ENCODE peak calls at places on chromosomes 7 and 10, in nine cellular contexts. One of them, this sample, is unnamed.

GRCh38 chr10:123514996-123515395 is 151.2 kb upstream of the GPR26 start:
- DNase-seq in fibroblast of mammary gland: no peak
- DNase-seq in GM12864: no peak
- DNase-seq in foreskin fibroblast: no peak
- DNase-seq in HFF-Myc: no peak
- DNase-seq in activated B cell treated with CpG ODN at 0.5 μM for 24 hours: no peak
- DNase-seq in GM10248: no peak
- DNase-seq in mesothelial cell of epicardium: no peak
- DNase-seq in Panc1: no peak
- DNase-seq in this sample: no peak

GRCh38 chr10:90857635-90858488 is at the start of gene HTR7:
- DNase-seq in fibroblast of mammary gland: peak
- DNase-seq in GM12864: no peak
- DNase-seq in foreskin fibroblast: peak
- DNase-seq in HFF-Myc: no peak
- DNase-seq in activated B cell treated with CpG ODN at 0.5 μM for 24 hours: peak
- DNase-seq in GM10248: peak
- DNase-seq in mesothelial cell of epicardium: peak
- DNase-seq in Panc1: no peak
- DNase-seq in this sample: no peak

GRCh38 chr10:4053940-4054339 is 268.9 kb upstream of the KLF6 start:
- DNase-seq in fibroblast of mammary gland: no peak
- DNase-seq in GM12864: no peak
- DNase-seq in foreskin fibroblast: no peak
- DNase-seq in HFF-Myc: no peak
- DNase-seq in activated B cell treated with CpG ODN at 0.5 μM for 24 hours: no peak
- DNase-seq in GM10248: no peak
- DNase-seq in mesothelial cell of epicardium: no peak
- DNase-seq in Panc1: no peak
- DNase-seq in this sample: no peak

GRCh38 chr10:87657370-87657769 is 2.3 kb upstream of the PAPSS2 start:
- DNase-seq in fibroblast of mammary gland: peak
- DNase-seq in GM12864: no peak
- DNase-seq in foreskin fibroblast: peak
- DNase-seq in HFF-Myc: no peak
- DNase-seq in activated B cell treated with CpG ODN at 0.5 μM for 24 hours: no peak
- DNase-seq in GM10248: no peak
- DNase-seq in mesothelial cell of epicardium: no peak
- DNase-seq in Panc1: no peak
- DNase-seq in this sample: no peak

GRCh38 chr10:91766676-91767075 is 31.6 kb upstream of the TNKS2 start:
- DNase-seq in fibroblast of mammary gland: no peak
- DNase-seq in GM12864: no peak
- DNase-seq in foreskin fibroblast: no peak
- DNase-seq in HFF-Myc: no peak
- DNase-seq in activated B cell treated with CpG ODN at 0.5 μM for 24 hours: no peak
- DNase-seq in GM10248: no peak
- DNase-seq in mesothelial cell of epicardium: no peak
- DNase-seq in Panc1: no peak
- DNase-seq in this sample: no peak

GRCh38 chr10:52257692-52258075 is 56.4 kb upstream of the DKK1 start:
- DNase-seq in fibroblast of mammary gland: no peak
- DNase-seq in GM12864: no peak
- DNase-seq in foreskin fibroblast: no peak
- DNase-seq in HFF-Myc: no peak
- DNase-seq in activated B cell treated with CpG ODN at 0.5 μM for 24 hours: no peak
- DNase-seq in GM10248: no peak
- DNase-seq in mesothelial cell of epicardium: no peak
- DNase-seq in Panc1: no peak
- DNase-seq in this sample: no peak

GRCh38 chr10:5260828-5261227 is 64.2 kb downstream of the AKR1C4 start:
- DNase-seq in fibroblast of mammary gland: no peak
- DNase-seq in GM12864: no peak
- DNase-seq in foreskin fibroblast: no peak
- DNase-seq in HFF-Myc: no peak
- DNase-seq in activated B cell treated with CpG ODN at 0.5 μM for 24 hours: no peak
- DNase-seq in GM10248: no peak
- DNase-seq in mesothelial cell of epicardium: no peak
- DNase-seq in Panc1: no peak
- DNase-seq in this sample: no peak

GRCh38 chr7:7183061-7183832 is 903 bp downstream of the C1GALT1 start:
- DNase-seq in fibroblast of mammary gland: peak
- DNase-seq in GM12864: no peak
- DNase-seq in foreskin fibroblast: peak
- DNase-seq in HFF-Myc: no peak
- DNase-seq in activated B cell treated with CpG ODN at 0.5 μM for 24 hours: peak
- DNase-seq in GM10248: peak
- DNase-seq in mesothelial cell of epicardium: peak
- DNase-seq in Panc1: no peak
- DNase-seq in this sample: no peak

GRCh38 chr7:155377071-155377836 is 79.6 kb downstream of the INSIG1 start:
- DNase-seq in fibroblast of mammary gland: no peak
- DNase-seq in GM12864: no peak
- DNase-seq in foreskin fibroblast: no peak
- DNase-seq in HFF-Myc: no peak
- DNase-seq in activated B cell treated with CpG ODN at 0.5 μM for 24 hours: no peak
- DNase-seq in GM10248: no peak
- DNase-seq in mesothelial cell of epicardium: no peak
- DNase-seq in Panc1: no peak
- DNase-seq in this sample: no peak

GRCh38 chr7:151999337-152000090 is 26.0 kb upstream of the GALNT11 start:
- DNase-seq in fibroblast of mammary gland: peak
- DNase-seq in GM12864: no peak
- DNase-seq in foreskin fibroblast: no peak
- DNase-seq in HFF-Myc: no peak
- DNase-seq in activated B cell treated with CpG ODN at 0.5 μM for 24 hours: no peak
- DNase-seq in GM10248: no peak
- DNase-seq in mesothelial cell of epicardium: no peak
- DNase-seq in Panc1: no peak
- DNase-seq in this sample: no peak

GRCh38 chr10:116809528-116810500 is 39.5 kb upstream of the ENO4 start:
- DNase-seq in fibroblast of mammary gland: peak
- DNase-seq in GM12864: no peak
- DNase-seq in foreskin fibroblast: no peak
- DNase-seq in HFF-Myc: no peak
- DNase-seq in activated B cell treated with CpG ODN at 0.5 μM for 24 hours: no peak
- DNase-seq in GM10248: no peak
- DNase-seq in mesothelial cell of epicardium: no peak
- DNase-seq in Panc1: no peak
- DNase-seq in this sample: no peak

GRCh38 chr10:124636271-124636993 is 107.7 kb downstream of the FAM53B start:
- DNase-seq in fibroblast of mammary gland: no peak
- DNase-seq in GM12864: no peak
- DNase-seq in foreskin fibroblast: no peak
- DNase-seq in HFF-Myc: no peak
- DNase-seq in activated B cell treated with CpG ODN at 0.5 μM for 24 hours: no peak
- DNase-seq in GM10248: no peak
- DNase-seq in mesothelial cell of epicardium: no peak
- DNase-seq in Panc1: no peak
- DNase-seq in this sample: no peak

GRCh38 chr10:19788075-19788686 is 28.1 kb upstream of the PLXDC2 start:
- DNase-seq in fibroblast of mammary gland: peak
- DNase-seq in GM12864: peak
- DNase-seq in foreskin fibroblast: peak
- DNase-seq in HFF-Myc: peak
- DNase-seq in activated B cell treated with CpG ODN at 0.5 μM for 24 hours: no peak
- DNase-seq in GM10248: peak
- DNase-seq in mesothelial cell of epicardium: no peak
- DNase-seq in Panc1: peak
- DNase-seq in this sample: peak

GRCh38 chr7:23598321-23598720 is 1.1 kb downstream of the CCDC126 start:
- DNase-seq in fibroblast of mammary gland: no peak
- DNase-seq in GM12864: no peak
- DNase-seq in foreskin fibroblast: peak
- DNase-seq in HFF-Myc: no peak
- DNase-seq in activated B cell treated with CpG ODN at 0.5 μM for 24 hours: no peak
- DNase-seq in GM10248: no peak
- DNase-seq in mesothelial cell of epicardium: no peak
- DNase-seq in Panc1: no peak
- DNase-seq in this sample: no peak

GRCh38 chr10:72315054-72315453 is 39.7 kb downstream of the DNAJB12 start:
- DNase-seq in fibroblast of mammary gland: no peak
- DNase-seq in GM12864: no peak
- DNase-seq in foreskin fibroblast: no peak
- DNase-seq in HFF-Myc: no peak
- DNase-seq in activated B cell treated with CpG ODN at 0.5 μM for 24 hours: no peak
- DNase-seq in GM10248: no peak
- DNase-seq in mesothelial cell of epicardium: no peak
- DNase-seq in Panc1: no peak
- DNase-seq in this sample: no peak

GRCh38 chr7:132066776-132067175 is 509.5 kb downstream of the PLXNA4 start:
- DNase-seq in fibroblast of mammary gland: peak
- DNase-seq in GM12864: no peak
- DNase-seq in foreskin fibroblast: peak
- DNase-seq in HFF-Myc: no peak
- DNase-seq in activated B cell treated with CpG ODN at 0.5 μM for 24 hours: no peak
- DNase-seq in GM10248: no peak
- DNase-seq in mesothelial cell of epicardium: peak
- DNase-seq in Panc1: no peak
- DNase-seq in this sample: peak

DNA sequence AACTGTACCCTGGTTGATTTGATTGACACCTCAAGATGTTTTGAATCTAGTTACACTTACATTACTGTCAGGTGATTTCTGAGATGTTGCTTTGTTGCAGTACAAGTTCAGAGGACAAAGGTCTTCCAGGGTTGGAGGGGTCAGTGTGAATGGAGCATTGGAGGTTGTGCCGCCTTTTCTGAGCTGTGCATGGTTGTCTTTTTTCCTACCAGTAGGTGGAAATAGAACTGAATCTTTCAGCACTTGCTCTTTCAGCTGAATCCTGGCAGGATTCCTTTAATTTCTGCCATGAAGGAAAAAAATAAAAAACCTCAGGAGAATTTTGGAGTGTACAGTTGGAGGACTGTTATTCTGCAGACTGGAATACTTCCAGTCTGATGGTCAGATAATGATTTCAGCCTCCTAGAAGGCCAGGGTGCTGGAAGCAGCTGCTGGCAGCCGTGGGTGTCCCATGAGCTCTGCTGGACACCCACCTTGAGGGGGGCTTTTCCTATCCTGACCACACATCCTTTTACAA is 82.7 kb downstream of the PLCE1 start:
- DNase-seq in fibroblast of mammary gland: peak
- DNase-seq in GM12864: no peak
- DNase-seq in foreskin fibroblast: peak
- DNase-seq in HFF-Myc: no peak
- DNase-seq in activated B cell treated with CpG ODN at 0.5 μM for 24 hours: no peak
- DNase-seq in GM10248: no peak
- DNase-seq in mesothelial cell of epicardium: no peak
- DNase-seq in Panc1: no peak
- DNase-seq in this sample: peak
- TF ChIP-seq CTCF in fibroblast of mammary gland: peak
- TF ChIP-seq CTCF in GM12864: no peak
- TF ChIP-seq CTCF in foreskin fibroblast: peak
- TF ChIP-seq CTCF in HFF-Myc: peak
- TF ChIP-seq CTCF in activated B cell treated with CpG ODN at 0.5 μM for 24 hours: no peak
- TF ChIP-seq CTCF in GM10248: no peak
- TF ChIP-seq CTCF in mesothelial cell of epicardium: peak
- TF ChIP-seq CTCF in Panc1: peak
- TF ChIP-seq CTCF in this sample: peak

GRCh38 chr10:93493162-93493561 is 3.2 kb upstream of the CEP55 start:
- DNase-seq in fibroblast of mammary gland: no peak
- DNase-seq in GM12864: no peak
- DNase-seq in foreskin fibroblast: no peak
- DNase-seq in HFF-Myc: no peak
- DNase-seq in activated B cell treated with CpG ODN at 0.5 μM for 24 hours: no peak
- DNase-seq in GM10248: no peak
- DNase-seq in mesothelial cell of epicardium: no peak
- DNase-seq in Panc1: no peak
- DNase-seq in this sample: no peak
- TF ChIP-seq CTCF in fibroblast of mammary gland: no peak
- TF ChIP-seq CTCF in GM12864: no peak
- TF ChIP-seq CTCF in foreskin fibroblast: no peak
- TF ChIP-seq CTCF in HFF-Myc: no peak
- TF ChIP-seq CTCF in activated B cell treated with CpG ODN at 0.5 μM for 24 hours: no peak
- TF ChIP-seq CTCF in GM10248: no peak
- TF ChIP-seq CTCF in mesothelial cell of epicardium: no peak
- TF ChIP-seq CTCF in Panc1: no peak
- TF ChIP-seq CTCF in this sample: no peak

GRCh38 chr7:55254596-55255500 is 110.3 kb upstream of the LANCL2 start:
- DNase-seq in fibroblast of mammary gland: peak
- DNase-seq in GM12864: no peak
- DNase-seq in foreskin fibroblast: peak
- DNase-seq in HFF-Myc: no peak
- DNase-seq in activated B cell treated with CpG ODN at 0.5 μM for 24 hours: peak
- DNase-seq in GM10248: peak
- DNase-seq in mesothelial cell of epicardium: peak
- DNase-seq in Panc1: peak
- DNase-seq in this sample: peak
- TF ChIP-seq CTCF in fibroblast of mammary gland: no peak
- TF ChIP-seq CTCF in GM12864: peak
- TF ChIP-seq CTCF in foreskin fibroblast: peak
- TF ChIP-seq CTCF in HFF-Myc: peak
- TF ChIP-seq CTCF in activated B cell treated with CpG ODN at 0.5 μM for 24 hours: no peak
- TF ChIP-seq CTCF in GM10248: peak
- TF ChIP-seq CTCF in mesothelial cell of epicardium: peak
- TF ChIP-seq CTCF in Panc1: peak
- TF ChIP-seq CTCF in this sample: peak

GRCh38 chr10:29925771-29926345 is 133.5 kb downstream of the JCAD start:
- DNase-seq in fibroblast of mammary gland: no peak
- DNase-seq in GM12864: no peak
- DNase-seq in foreskin fibroblast: no peak
- DNase-seq in HFF-Myc: no peak
- DNase-seq in activated B cell treated with CpG ODN at 0.5 μM for 24 hours: no peak
- DNase-seq in GM10248: no peak
- DNase-seq in mesothelial cell of epicardium: no peak
- DNase-seq in Panc1: no peak
- DNase-seq in this sample: no peak

GRCh38 chr10:29923416-29923970 is 135.9 kb downstream of the JCAD start:
- DNase-seq in fibroblast of mammary gland: no peak
- DNase-seq in GM12864: no peak
- DNase-seq in foreskin fibroblast: no peak
- DNase-seq in HFF-Myc: no peak
- DNase-seq in activated B cell treated with CpG ODN at 0.5 μM for 24 hours: no peak
- DNase-seq in GM10248: no peak
- DNase-seq in mesothelial cell of epicardium: no peak
- DNase-seq in Panc1: no peak
- DNase-seq in this sample: no peak

GRCh38 chr10:29924436-29924835 is 134.9 kb downstream of the JCAD start:
- DNase-seq in fibroblast of mammary gland: no peak
- DNase-seq in GM12864: no peak
- DNase-seq in foreskin fibroblast: no peak
- DNase-seq in HFF-Myc: no peak
- DNase-seq in activated B cell treated with CpG ODN at 0.5 μM for 24 hours: no peak
- DNase-seq in GM10248: no peak
- DNase-seq in mesothelial cell of epicardium: no peak
- DNase-seq in Panc1: no peak
- DNase-seq in this sample: no peak

GRCh38 chr10:29929006-29929405 is 130.4 kb downstream of the JCAD start:
- DNase-seq in fibroblast of mammary gland: no peak
- DNase-seq in GM12864: no peak
- DNase-seq in foreskin fibroblast: no peak
- DNase-seq in HFF-Myc: no peak
- DNase-seq in activated B cell treated with CpG ODN at 0.5 μM for 24 hours: no peak
- DNase-seq in GM10248: no peak
- DNase-seq in mesothelial cell of epicardium: no peak
- DNase-seq in Panc1: no peak
- DNase-seq in this sample: no peak

DNA sequence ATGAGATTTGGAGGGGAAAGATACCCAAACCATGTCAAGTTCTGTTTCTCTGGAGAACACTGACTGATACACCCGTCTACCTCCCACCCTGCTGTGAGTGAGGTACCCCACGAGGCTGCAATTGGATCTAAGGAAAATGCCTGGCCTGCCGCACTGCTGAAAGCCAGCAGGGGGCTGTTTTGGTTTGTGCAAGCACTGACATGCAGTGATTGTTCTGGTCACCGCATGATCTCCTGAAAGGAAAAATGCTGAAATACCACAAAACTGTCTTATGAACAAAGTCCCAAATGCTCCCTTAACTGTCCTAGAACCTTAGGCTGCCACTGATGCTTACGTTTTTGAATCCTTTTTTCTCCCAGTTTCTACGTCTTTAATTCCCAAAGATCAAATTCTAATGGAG is 132.7 kb downstream of the JCAD start:
- DNase-seq in fibroblast of mammary gland: peak
- DNase-seq in GM12864: no peak
- DNase-seq in foreskin fibroblast: peak
- DNase-seq in HFF-Myc: peak
- DNase-seq in activated B cell treated with CpG ODN at 0.5 μM for 24 hours: no peak
- DNase-seq in GM10248: no peak
- DNase-seq in mesothelial cell of epicardium: no peak
- DNase-seq in Panc1: no peak
- DNase-seq in this sample: peak
- TF ChIP-seq CTCF in fibroblast of mammary gland: peak
- TF ChIP-seq CTCF in GM12864: peak
- TF ChIP-seq CTCF in foreskin fibroblast: peak
- TF ChIP-seq CTCF in HFF-Myc: peak
- TF ChIP-seq CTCF in activated B cell treated with CpG ODN at 0.5 μM for 24 hours: no peak
- TF ChIP-seq CTCF in GM10248: no peak
- TF ChIP-seq CTCF in mesothelial cell of epicardium: peak
- TF ChIP-seq CTCF in Panc1: no peak
- TF ChIP-seq CTCF in this sample: peak